ENCODE peak calls at places on chromosomes 1 and 21, in eight cellular contexts. J is mesendoderm, H is HAP-1, K is cardiac fibroblast, Z is NT2/D1, C is mesenchymal stem cell, W is suprapubic skin, A is upper lobe of right lung. Y is an unnamed sample.

GRCh38 chr1:29557701-29558445 is 321.6 kb downstream of the PTPRU start:
- DNase-seq in Z (no peak), A (peak; percentile 37), H (no peak), J (no peak), C (no peak), W (peak; percentile 43), K (no peak), Y (no peak)

GRCh38 chr1:1291611-1292441 is 11.6 kb downstream of the SCNN1D start:
- DNase-seq in J (peak; percentile 79), K (peak; percentile 74), W (no peak), Z (no peak), H (peak; percentile 81), C (peak; percentile 65), A (peak; percentile 82), Y (no peak)

GRCh38 chr1:149849246-149849946 is 50.0 kb upstream of the BOLA1 start:
- DNase-seq in K (no peak), J (peak; percentile 12), Z (no peak), W (no peak), H (peak; percentile 20), A (no peak), C (peak; percentile 18), Y (no peak)

GRCh38 chr1:44464361-44464760 is 59.3 kb downstream of the RNF220 start:
- DNase-seq in C (no peak), Z (no peak), W (no peak), J (no peak), K (peak; percentile 24), H (no peak), A (no peak), Y (no peak)

GRCh38 chr1:221987860-221988520 is 246.1 kb upstream of the DUSP10 start:
- DNase-seq in W (no peak), Z (no peak), H (no peak), A (no peak), K (peak; percentile 93), C (peak; percentile 68), J (peak; percentile 45), Y (no peak)

GRCh38 chr1:7703321-7704213 is 67.5 kb upstream of the VAMP3 start:
- DNase-seq in K (no peak), J (peak; percentile 58), C (no peak), Z (no peak), H (peak; percentile 60), W (no peak), A (peak; percentile 74), Y (no peak)

GRCh38 chr1:229653420-229653819 is 27.4 kb downstream of the URB2 start:
- DNase-seq in Z (no peak), C (no peak), J (no peak), W (no peak), K (no peak), H (no peak), A (no peak), Y (no peak)

GRCh38 chr1:5140136-5140535 is 485.7 kb downstream of the AJAP1 start:
- DNase-seq in K (no peak), W (no peak), J (no peak), Z (no peak), A (no peak), H (no peak), C (no peak), Y (no peak)

GRCh38 chr1:173093721-173094450 is 43.1 kb upstream of the TNFSF18 start:
- DNase-seq in K (peak; percentile 13), C (no peak), A (no peak), Z (no peak), J (no peak), H (no peak), W (no peak), Y (no peak)

GRCh38 chr1:94528271-94528670 is 13.3 kb downstream of the F3 start:
- DNase-seq in C (peak; percentile 74), K (no peak), A (no peak), H (peak; percentile 40), J (no peak), W (no peak), Z (no peak), Y (no peak)

GRCh38 chr1:190226006-190226405 is 251.7 kb downstream of the BRINP3 start:
- DNase-seq in A (no peak), Z (no peak), K (no peak), W (no peak), J (no peak), C (no peak), H (no peak), Y (no peak)

GRCh38 chr1:240635466-240636256 is 23.7 kb upstream of the GREM2 start:
- DNase-seq in W (no peak), A (no peak), H (peak; percentile 73), Z (no peak), C (no peak), J (no peak), K (no peak), Y (no peak)

GRCh38 chr1:147077936-147078605 is 94.2 kb downstream of the PRKAB2 start:
- DNase-seq in Z (no peak), W (no peak), J (peak; percentile 34), A (no peak), C (no peak), H (no peak), K (no peak), Y (no peak)

GRCh38 chr1:243287652-243288051 is 31.8 kb downstream of the SDCCAG8 start:
- DNase-seq in Z (no peak), W (no peak), J (peak; percentile 13), K (peak; percentile 96), A (no peak), C (peak; percentile 88), H (no peak), Y (no peak)

GRCh38 chr1:111204211-111204883 is 3.9 kb upstream of the DENND2D start:
- DNase-seq in Z (no peak), W (no peak), A (peak; percentile 94), H (no peak), C (no peak), J (no peak), K (no peak), Y (no peak)

GRCh38 chr1:55444660-55445059 is 229.5 kb upstream of the USP24 start:
- DNase-seq in A (no peak), C (no peak), W (no peak), K (no peak), Z (no peak), H (no peak), J (no peak), Y (no peak)

GRCh38 chr21:28822882-28823335 is 169.8 kb downstream of the LTN1 start:
- DNase-seq in Z (peak; percentile 13), J (peak; percentile 33), H (no peak), W (no peak), K (peak; percentile 63), C (no peak), A (no peak), Y (no peak)

GRCh38 chr1:165577707-165578106 is 33.9 kb downstream of the LRRC52 start:
- DNase-seq in C (no peak), J (no peak), K (no peak), W (no peak), Z (no peak), A (no peak), H (no peak), Y (no peak)

GRCh38 chr1:119081267-119081666 is 59.2 kb downstream of the WARS2 start:
- DNase-seq in C (no peak), H (no peak), K (peak; percentile 62), J (no peak), Z (no peak), W (no peak), A (no peak), Y (no peak)

GRCh38 chr1:115193429-115193828 is 104.1 kb upstream of the TSPAN2 start:
- DNase-seq in C (no peak), W (no peak), Z (no peak), H (no peak), J (no peak), A (no peak), K (no peak), Y (no peak)

GRCh38 chr1:233087001-233087881 is 136.8 kb downstream of the NTPCR start:
- DNase-seq in C (no peak), Z (no peak), H (no peak), W (no peak), K (no peak), A (no peak), J (no peak), Y (no peak)

GRCh38 chr1:166069390-166069789 is 97.4 kb downstream of the FAM78B start:
- DNase-seq in J (peak; percentile 26), A (no peak), K (peak; percentile 16), H (peak; percentile 38), C (no peak), W (no peak), Z (peak; percentile 28), Y (no peak)

GRCh38 chr1:227885135-227885647 is 62.5 kb downstream of the WNT9A start:
- DNase-seq in C (no peak), K (no peak), A (peak; percentile 57), J (no peak), H (peak; percentile 5), Z (no peak), W (no peak), Y (peak; percentile 80)
- H3K4me3 ChIP-seq in C (no peak overlapping the region), K (no peak overlapping the region), A (no peak overlapping the region), J (no peak overlapping the region), H (no peak overlapping the region), Z (no peak overlapping the region), W (no peak overlapping the region), Y (no peak overlapping the region)

GRCh38 chr1:113871597-113872113 is at the start of gene PTPN22:
- DNase-seq in A (peak; percentile 68), H (no peak), J (no peak), C (peak; percentile 53), Z (no peak), K (peak; percentile 79), W (no peak), Y (no peak)
- H3K4me3 ChIP-seq in A (peak within 1 kb of the TSS; percentile 40), H (no peak within 1 kb of the TSS), J (no peak within 1 kb of the TSS), C (peak within 1 kb of the TSS; percentile 25), Z (no peak within 1 kb of the TSS), K (peak within 1 kb of the TSS; percentile 11), W (no peak within 1 kb of the TSS), Y (no peak within 1 kb of the TSS)

GRCh38 chr1:203273206-203273868 is 32.0 kb upstream of the BTG2 start:
- DNase-seq in K (peak; percentile 90), H (peak; percentile 94), J (peak; percentile 83), W (peak; percentile 90), C (peak; percentile 81), Z (peak; percentile 82), A (peak; percentile 94), Y (peak; percentile 95)
- H3K4me3 ChIP-seq in K (no peak overlapping the region), H (no peak overlapping the region), J (no peak overlapping the region), W (peak overlapping the region; percentile 26), C (peak overlapping the region; percentile 36), Z (peak overlapping the region; percentile 41), A (peak overlapping the region; percentile 33), Y (peak overlapping the region; percentile 18)

DNA sequence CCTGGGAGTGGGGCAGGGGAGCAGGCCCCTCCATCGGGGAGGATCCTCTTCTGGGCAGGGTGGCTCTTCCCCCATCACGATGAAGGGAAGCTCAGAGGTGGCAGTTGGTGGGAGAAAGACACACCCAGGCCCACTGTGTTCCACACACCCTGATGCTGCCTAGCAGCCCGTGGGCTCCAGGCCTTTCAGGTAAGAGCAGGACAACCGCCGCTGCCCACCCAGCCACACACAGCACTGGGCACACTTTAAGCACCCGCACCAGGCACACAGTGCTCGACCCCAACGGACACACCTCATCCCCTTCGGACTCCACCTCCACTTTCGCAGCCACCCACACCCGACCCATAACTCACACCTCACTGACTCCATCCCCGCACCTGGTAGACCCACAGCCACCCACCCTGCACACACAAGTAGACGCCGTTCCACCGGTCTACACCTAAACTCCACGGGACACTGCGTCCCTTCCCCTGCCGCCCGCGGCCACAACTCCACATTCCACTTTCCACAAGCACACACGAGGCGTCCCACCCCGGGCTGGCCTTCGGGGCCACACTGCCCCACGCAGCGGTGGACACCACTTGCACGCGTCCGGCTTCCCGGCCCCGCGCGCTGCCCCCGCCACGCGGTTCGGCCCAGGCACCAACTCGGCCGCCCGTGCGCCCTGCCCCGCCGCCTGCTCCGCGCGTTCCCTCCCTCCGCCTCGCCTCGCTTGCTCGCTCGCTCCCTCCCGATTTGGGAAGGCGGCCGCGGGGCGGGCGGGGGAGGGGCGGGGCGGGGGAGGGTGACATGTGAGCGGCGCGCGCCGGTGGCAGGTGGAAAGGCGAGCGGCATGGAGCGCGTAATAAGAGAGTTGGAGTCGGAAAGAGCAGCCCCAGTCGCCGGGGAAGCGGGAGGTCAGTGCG is at the start of gene KCNQ4:
- DNase-seq in K (no peak), Z (no peak), C (no peak), W (no peak), J (peak; percentile 51), A (peak; percentile 82), H (peak; percentile 84), Y (no peak)
- H3K4me3 ChIP-seq in K (peak within 1 kb of the TSS; percentile 33), Z (peak within 1 kb of the TSS; percentile 56), C (no peak within 1 kb of the TSS), W (peak within 1 kb of the TSS; percentile 59), J (peak within 1 kb of the TSS; percentile 24), A (peak within 1 kb of the TSS; percentile 50), H (peak within 1 kb of the TSS; percentile 41), Y (peak within 1 kb of the TSS; percentile 68)